ENCODE peak calls at places on chromosomes 13 and 19, in ten cellular contexts. J is vagina, F is stomach, H is IMR-90, G is GM12878, W is lower leg skin, U is A549, M is sigmoid colon, Q is ovary, K is uterus. E is an unnamed sample.

GRCh38 chr13:72163671-72164070 is 296.7 kb upstream of the DACH1 start:
- DNase-seq in G (no peak), W (no peak), K (no peak), J (no peak), H (no peak), F (no peak), M (no peak), U (no peak), Q (no peak), E (no peak)

GRCh38 chr19:29680447-29680846 is 15.2 kb downstream of the PLEKHF1 start:
- DNase-seq in J (no peak), M (no peak), K (no peak), F (peak), W (no peak), Q (no peak), H (no peak), U (no peak), G (no peak), E (no peak)

GRCh38 chr19:12789904-12790619 is 1.2 kb upstream of the JUNB start:
- DNase-seq in M (peak), K (peak), F (peak), J (no peak), Q (peak), U (peak), W (peak), H (peak), G (peak), E (peak)

GRCh38 chr19:10742494-10742893 is 24.6 kb downstream of the DNM2 start:
- DNase-seq in J (no peak), U (no peak), W (no peak), H (no peak), K (no peak), F (peak), Q (no peak), G (no peak), M (no peak), E (no peak)

GRCh38 chr13:34416833-34417425 is 525.1 kb upstream of the NBEA start:
- DNase-seq in M (peak), K (peak), F (no peak), G (no peak), U (no peak), Q (peak), W (peak), J (no peak), H (peak), E (no peak)

GRCh38 chr19:15195381-15195964 is 5.3 kb downstream of the NOTCH3 start:
- DNase-seq in K (peak), H (peak), Q (no peak), F (peak), M (no peak), G (no peak), J (no peak), W (peak), U (no peak), E (peak)

GRCh38 chr13:34116651-34117050 is 298.7 kb downstream of the RFC3 start:
- DNase-seq in G (no peak), U (no peak), F (no peak), M (no peak), W (no peak), H (no peak), K (no peak), Q (no peak), J (no peak), E (no peak)

GRCh38 chr19:48458016-48458415 is 2.6 kb downstream of the KCNJ14 start:
- DNase-seq in G (no peak), M (no peak), H (no peak), F (no peak), K (no peak), J (no peak), W (no peak), U (no peak), Q (no peak), E (no peak)

GRCh38 chr19:40611900-40612698 is 10.9 kb downstream of the LTBP4 start:
- DNase-seq in W (no peak), U (no peak), G (no peak), M (no peak), H (no peak), F (no peak), Q (no peak), J (no peak), K (no peak), E (no peak)

GRCh38 chr19:14475251-14476073 is at the start of gene PTGER1:
- DNase-seq in M (no peak), K (no peak), W (no peak), J (no peak), F (no peak), U (peak), G (no peak), H (peak), Q (no peak), E (no peak)

GRCh38 chr13:42355118-42355840 is 83.3 kb downstream of the AKAP11 start:
- DNase-seq in J (no peak), F (no peak), U (no peak), Q (no peak), G (no peak), W (no peak), M (no peak), H (no peak), K (no peak), E (no peak)

GRCh38 chr13:33172911-33173310 is 112.6 kb downstream of the STARD13 start:
- DNase-seq in J (no peak), W (no peak), U (no peak), F (no peak), H (no peak), K (no peak), M (no peak), Q (no peak), G (no peak), E (no peak)

GRCh38 chr19:16449330-16449961 is 22.3 kb downstream of the EPS15L1 start:
- DNase-seq in K (no peak), W (no peak), M (no peak), G (peak), U (no peak), F (no peak), H (peak), J (no peak), Q (no peak), E (no peak)

GRCh38 chr19:54918499-54918898 is 12.6 kb downstream of the NCR1 start:
- DNase-seq in K (no peak), J (no peak), U (no peak), H (no peak), W (no peak), F (no peak), G (no peak), Q (no peak), M (no peak), E (no peak)

GRCh38 chr19:28710278-28710677 is 502.7 kb downstream of the UQCRFS1 start:
- DNase-seq in J (no peak), Q (no peak), H (peak), M (no peak), U (peak), G (peak), W (no peak), K (no peak), F (no peak), E (no peak)

GRCh38 chr19:46495789-46496099 is at the start of gene PNMA8B:
- DNase-seq in W (no peak), G (no peak), H (peak), J (no peak), Q (peak), K (peak), U (no peak), M (peak), F (no peak), E (peak)

GRCh38 chr13:85608255-85608829 is 190.9 kb downstream of the SLITRK6 start:
- DNase-seq in U (no peak), W (no peak), H (no peak), K (no peak), J (no peak), G (no peak), Q (no peak), F (no peak), M (no peak), E (no peak)

GRCh38 chr19:38537071-38537847 is 80.5 kb downstream of the MAP4K1 start:
- DNase-seq in U (no peak), Q (no peak), G (no peak), K (no peak), M (no peak), W (no peak), F (no peak), H (no peak), J (no peak), E (no peak)

GRCh38 chr19:8251025-8251472 is 41.9 kb downstream of the CERS4 start:
- DNase-seq in G (no peak), W (peak), K (peak), M (peak), H (peak), F (peak), U (no peak), J (no peak), Q (peak), E (peak)

GRCh38 chr19:20388826-20389225 is 176.8 kb downstream of the ZNF737 start:
- DNase-seq in H (no peak), U (no peak), Q (no peak), F (no peak), M (no peak), G (no peak), J (no peak), W (no peak), K (no peak), E (no peak)

GRCh38 chr19:20385056-20385455 is 180.5 kb downstream of the ZNF737 start:
- DNase-seq in Q (no peak), M (no peak), U (no peak), G (no peak), W (no peak), F (no peak), K (no peak), J (no peak), H (no peak), E (no peak)
- TF ChIP-seq POLR2A in Q (no peak), M (no peak), U (no peak), G (no peak), W (no peak), F (no peak), K (no peak), J (no peak), H (no peak), E (no peak)

GRCh38 chr13:110329798-110330461 is 22.8 kb downstream of the COL4A2 start:
- DNase-seq in U (no peak), J (no peak), H (peak), M (peak), F (no peak), G (no peak), W (no peak), K (no peak), Q (no peak), E (no peak)
- H3K4me3 ChIP-seq in U (no peak), J (no peak), H (peak), M (peak), F (peak), G (no peak), W (no peak), K (no peak), Q (no peak), E (peak)

DNA sequence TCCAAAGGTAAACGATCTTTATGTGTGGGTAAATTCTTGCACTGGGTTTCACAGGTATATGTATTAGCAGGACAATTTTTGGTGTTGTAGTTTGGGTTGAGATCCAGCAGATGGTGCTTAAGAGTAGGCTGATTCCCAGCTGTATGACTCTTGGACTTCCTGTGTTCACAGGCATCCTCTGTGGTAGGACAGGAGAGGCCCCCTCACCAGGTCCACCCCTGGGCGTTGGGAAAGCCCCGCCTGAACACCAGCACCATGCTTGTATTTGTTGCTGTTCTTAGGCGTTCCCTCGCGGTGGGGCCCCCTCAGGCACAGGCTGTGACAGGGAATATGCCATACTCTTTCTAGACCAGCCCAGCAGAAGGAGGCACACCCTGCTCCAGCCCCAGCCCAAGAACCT is 49.5 kb upstream of the PCDH17 start:
- DNase-seq in M (peak), H (no peak), K (no peak), J (no peak), U (no peak), F (no peak), W (no peak), Q (no peak), G (no peak), E (no peak)
- TF ChIP-seq CTCF in M (no peak), H (no peak), K (no peak), J (no peak), U (no peak), F (no peak), W (no peak), Q (no peak), G (peak), E (no peak)

DNA sequence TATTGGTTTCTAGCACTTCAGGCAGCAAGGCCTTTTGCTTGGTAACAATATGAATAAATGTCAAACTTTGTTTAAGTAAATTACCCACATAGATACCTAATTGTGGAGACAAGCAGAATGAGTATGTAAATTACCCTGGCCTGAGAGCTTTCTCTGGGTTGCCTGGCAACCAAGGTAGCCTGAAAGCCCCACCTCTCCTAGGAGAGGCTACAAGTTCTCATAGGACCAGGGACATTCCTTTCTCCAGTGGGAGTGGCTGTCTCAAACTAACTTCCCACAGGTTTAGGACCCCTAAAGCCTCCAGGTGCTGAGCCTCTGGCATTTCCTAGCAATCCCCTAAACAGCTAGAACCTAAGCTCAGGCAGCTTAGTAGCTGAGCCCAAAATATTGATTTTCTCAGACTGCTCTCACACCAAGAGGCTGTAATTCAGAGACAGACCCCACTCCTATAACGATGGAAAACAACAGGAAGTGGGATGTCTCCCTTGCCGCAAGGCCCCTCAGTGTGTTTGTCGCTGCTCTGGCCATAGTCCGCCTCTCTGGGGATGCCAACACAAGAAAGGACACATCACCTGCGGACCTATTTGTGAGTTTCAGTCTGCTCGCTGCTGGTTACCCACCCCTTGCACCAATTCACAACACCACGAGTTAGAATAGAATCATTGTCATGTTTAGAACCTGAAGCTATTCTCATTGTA is 207.3 kb downstream of the DLEU7 start:
- DNase-seq in F (no peak), M (no peak), W (no peak), U (no peak), J (no peak), H (no peak), G (no peak), K (peak), Q (no peak), E (no peak)
- TF ChIP-seq POLR2A in F (no peak), M (no peak), W (no peak), U (no peak), J (no peak), H (no peak), G (no peak), K (no peak), Q (no peak), E (no peak)

GRCh38 chr19:35525873-35526272 is 2.2 kb downstream of the SBSN start:
- DNase-seq in J (no peak), U (no peak), F (no peak), W (no peak), H (no peak), Q (no peak), M (no peak), K (no peak), G (no peak), E (no peak)
- H3K4me3 ChIP-seq in J (peak), U (no peak), F (no peak), W (no peak), H (no peak), Q (no peak), M (no peak), K (no peak), G (no peak), E (no peak)

GRCh38 chr13:44876782-44877324 is 112.4 kb downstream of the NUFIP1 start:
- DNase-seq in W (no peak), G (no peak), F (no peak), U (peak), M (no peak), K (no peak), H (no peak), J (no peak), Q (no peak), E (no peak)
- TF ChIP-seq CTCF in W (no peak), G (peak), F (no peak), U (no peak), M (no peak), K (peak), H (peak), J (no peak), Q (no peak), E (no peak)

DNA sequence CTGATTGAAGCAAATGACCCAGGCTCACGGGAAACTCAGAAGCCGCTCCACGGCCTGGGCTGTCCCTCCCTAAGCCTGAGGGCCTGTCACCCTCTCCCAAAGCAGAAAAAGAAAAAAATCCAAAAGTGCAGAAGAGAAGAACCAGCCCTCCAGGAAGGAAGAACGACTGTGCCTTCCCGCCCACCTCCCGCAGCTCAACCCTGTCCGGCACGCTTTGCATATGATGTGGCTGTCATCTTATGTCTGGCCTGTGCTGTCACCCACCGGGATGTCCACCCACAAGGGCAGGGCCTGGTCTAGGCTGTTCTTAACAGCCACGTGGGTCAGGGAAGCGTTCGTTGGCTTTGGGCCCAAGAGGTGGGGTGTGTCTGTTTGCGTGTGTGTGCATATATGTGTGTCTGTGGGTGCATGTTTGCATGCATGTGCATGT is 13.7 kb downstream of the ZBTB7A start:
- DNase-seq in W (no peak), G (no peak), Q (no peak), K (no peak), J (no peak), H (no peak), M (no peak), U (peak), F (no peak), E (no peak)
- TF ChIP-seq POLR2A in W (no peak), G (no peak), Q (no peak), K (no peak), J (no peak), H (no peak), M (no peak), U (no peak), F (no peak), E (no peak)

E was measured in breast epithelium.